ENCODE peak calls at places on chromosomes 12 and 14, in five cellular contexts. O is K562, M is WTC11, A is H1, I is HepG2. N is an unnamed sample.

GRCh38 chr14:60327447-60328331 is 78.7 kb downstream of the PPM1A start:
- DNase-seq in O (no peak), M (peak), A (peak), I (no peak), N (no peak)

GRCh38 chr12:46373303-46374182 is 970 bp upstream of the SLC38A2 start:
- DNase-seq in O (peak), M (peak), A (peak), I (peak), N (no peak)

GRCh38 chr14:36438883-36439282 is 81.1 kb downstream of the NKX2-1 start:
- DNase-seq in O (no peak), M (no peak), A (no peak), I (no peak), N (no peak)

GRCh38 chr14:22973217-22974032 is 8.9 kb downstream of the AJUBA start:
- DNase-seq in O (peak), M (peak), A (peak), I (peak), N (no peak)

GRCh38 chr12:124862768-124863408 is 776 bp downstream of the SCARB1 start:
- DNase-seq in O (peak), M (no peak), A (no peak), I (no peak), N (no peak)

GRCh38 chr14:69079188-69079742 is 73.7 kb downstream of the DCAF5 start:
- DNase-seq in O (no peak), M (no peak), A (no peak), I (no peak), N (no peak)

GRCh38 chr14:88592016-88592415 is 29.2 kb downstream of the ZC3H14 start:
- DNase-seq in O (no peak), M (no peak), A (no peak), I (no peak), N (no peak)

GRCh38 chr12:4164591-4165558 is 108.7 kb upstream of the CCND2 start:
- DNase-seq in O (no peak), M (peak), A (peak), I (no peak), N (no peak)

GRCh38 chr14:70934084-70934483 is 26.8 kb downstream of the PCNX1 start:
- DNase-seq in O (no peak), M (no peak), A (no peak), I (no peak), N (no peak)

GRCh38 chr12:57171668-57172067 is 24.2 kb upstream of the LRP1-AS start:
- DNase-seq in O (no peak), M (no peak), A (no peak), I (no peak), N (no peak)

GRCh38 chr12:57175428-57176138 is 28.2 kb upstream of the LRP1-AS start:
- DNase-seq in O (peak), M (peak), A (peak), I (peak), N (peak)

GRCh38 chr12:57170408-57170807 is 23.0 kb upstream of the LRP1-AS start:
- DNase-seq in O (no peak), M (no peak), A (no peak), I (no peak), N (no peak)

GRCh38 chr12:57173683-57174082 is 26.3 kb upstream of the LRP1-AS start:
- DNase-seq in O (no peak), M (no peak), A (no peak), I (no peak), N (no peak)

GRCh38 chr12:57173089-57173488 is 25.7 kb upstream of the LRP1-AS start:
- DNase-seq in O (peak), M (peak), A (peak), I (peak), N (no peak)
- TF ChIP-seq ATF3 in O (no peak), M (no peak), A (no peak), I (no peak), N (no peak)

GRCh38 chr14:99510556-99511139 is 29.4 kb downstream of the CCNK start:
- DNase-seq in O (no peak), M (no peak), A (no peak), I (no peak), N (no peak)
- TF ChIP-seq ATF3 in O (no peak), M (no peak), A (no peak), I (no peak), N (no peak)

GRCh38 chr14:93959239-93960107 is 16.9 kb downstream of the ASB2 start:
- DNase-seq in O (peak), M (no peak), A (no peak), I (peak), N (peak)
- TF ChIP-seq ATF3 in O (no peak), M (no peak), A (no peak), I (peak), N (no peak)

DNA sequence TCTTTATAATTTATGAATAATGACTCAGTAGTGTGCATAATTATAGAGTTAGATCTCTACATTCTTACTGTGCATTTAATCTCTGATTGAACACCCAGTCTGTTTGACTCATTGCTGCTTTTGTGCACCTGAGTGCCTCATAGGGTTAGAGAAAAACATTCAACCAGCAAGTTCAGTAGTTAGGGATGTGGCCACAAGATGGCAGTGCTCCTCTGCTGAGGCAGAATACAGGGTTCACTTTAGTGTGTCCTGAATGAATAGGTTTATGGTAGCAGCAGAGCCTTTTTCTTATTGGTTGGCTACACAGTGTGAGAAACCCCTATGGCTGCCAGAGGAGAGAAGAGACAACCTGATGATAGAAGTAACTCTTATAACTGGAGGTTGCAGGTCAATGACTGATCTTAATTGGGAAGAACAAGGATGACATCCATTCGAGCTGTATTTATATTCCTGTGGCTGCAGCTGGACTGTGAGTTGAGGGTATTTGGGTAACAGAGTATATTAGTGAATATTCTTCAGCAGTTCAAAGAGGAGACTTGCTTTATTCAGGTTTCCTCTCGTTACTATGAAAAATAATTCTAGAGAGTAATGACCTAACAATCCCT is 194.9 kb upstream of the OR4E1 start:
- DNase-seq in O (peak), M (peak), A (peak), I (peak), N (peak)
- TF ChIP-seq ATF3 in O (no peak), M (no peak), A (no peak), I (no peak), N (no peak)

GRCh38 chr12:129294868-129295267 is 441.6 kb downstream of the GLT1D1 start:
- DNase-seq in O (no peak), M (no peak), A (no peak), I (no peak), N (no peak)

GRCh38 chr12:129296636-129297035 is 443.4 kb downstream of the GLT1D1 start:
- DNase-seq in O (no peak), M (no peak), A (no peak), I (no peak), N (no peak)

GRCh38 chr12:129300011-129300410 is 446.7 kb downstream of the GLT1D1 start:
- DNase-seq in O (no peak), M (no peak), A (no peak), I (no peak), N (no peak)

GRCh38 chr12:129304532-129304931 is 451.3 kb downstream of the GLT1D1 start:
- DNase-seq in O (no peak), M (no peak), A (no peak), I (no peak), N (no peak)

DNA sequence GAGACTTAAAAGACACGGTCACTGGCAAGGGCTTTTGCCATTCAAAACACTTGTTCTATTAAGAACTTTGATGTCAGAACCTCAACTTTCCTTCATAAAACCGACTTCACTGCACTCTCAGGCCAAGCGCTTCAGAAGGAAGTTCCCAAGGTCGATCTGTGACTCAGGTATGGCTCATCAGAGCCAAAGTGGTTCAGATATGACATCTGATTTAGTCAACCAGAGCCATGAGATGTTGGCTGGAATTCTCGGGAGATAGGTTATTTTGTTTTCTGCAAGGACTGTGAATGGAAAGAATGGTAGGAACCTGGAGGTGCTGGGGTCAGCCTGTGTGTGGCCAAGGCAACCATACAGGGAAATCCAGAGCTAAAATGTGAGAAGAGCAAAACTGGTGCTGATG is 445.6 kb downstream of the GLT1D1 start:
- DNase-seq in O (no peak), M (no peak), A (no peak), I (no peak), N (no peak)
- TF ChIP-seq ATF3 in O (no peak), M (no peak), A (no peak), I (no peak), N (no peak)

GRCh38 chr12:88553941-88554658 is 26.2 kb downstream of the KITLG start:
- DNase-seq in O (no peak), M (no peak), A (no peak), I (peak), N (peak)

GRCh38 chr12:88559199-88559598 is 21.1 kb downstream of the KITLG start:
- DNase-seq in O (no peak), M (no peak), A (no peak), I (no peak), N (no peak)

GRCh38 chr12:88552672-88553079 is 27.6 kb downstream of the KITLG start:
- DNase-seq in O (no peak), M (no peak), A (no peak), I (peak), N (no peak)

GRCh38 chr12:88558341-88558867 is 21.9 kb downstream of the KITLG start:
- DNase-seq in O (no peak), M (no peak), A (no peak), I (no peak), N (no peak)

GRCh38 chr12:88556213-88556612 is 24.1 kb downstream of the KITLG start:
- DNase-seq in O (no peak), M (no peak), A (no peak), I (no peak), N (no peak)
- TF ChIP-seq ATF3 in O (no peak), M (no peak), A (no peak), I (no peak), N (no peak)

GRCh38 chr14:91890291-91890749 is 23.0 kb upstream of the TC2N start:
- DNase-seq in O (no peak), M (no peak), A (no peak), I (no peak), N (no peak)

GRCh38 chr14:91891721-91892220 is 24.4 kb upstream of the TC2N start:
- DNase-seq in O (no peak), M (no peak), A (no peak), I (no peak), N (no peak)

GRCh38 chr14:91893659-91894058 is 26.3 kb upstream of the TC2N start:
- DNase-seq in O (no peak), M (no peak), A (no peak), I (no peak), N (no peak)

GRCh38 chr14:91891081-91891480 is 23.7 kb upstream of the TC2N start:
- DNase-seq in O (no peak), M (no peak), A (no peak), I (no peak), N (no peak)

DNA sequence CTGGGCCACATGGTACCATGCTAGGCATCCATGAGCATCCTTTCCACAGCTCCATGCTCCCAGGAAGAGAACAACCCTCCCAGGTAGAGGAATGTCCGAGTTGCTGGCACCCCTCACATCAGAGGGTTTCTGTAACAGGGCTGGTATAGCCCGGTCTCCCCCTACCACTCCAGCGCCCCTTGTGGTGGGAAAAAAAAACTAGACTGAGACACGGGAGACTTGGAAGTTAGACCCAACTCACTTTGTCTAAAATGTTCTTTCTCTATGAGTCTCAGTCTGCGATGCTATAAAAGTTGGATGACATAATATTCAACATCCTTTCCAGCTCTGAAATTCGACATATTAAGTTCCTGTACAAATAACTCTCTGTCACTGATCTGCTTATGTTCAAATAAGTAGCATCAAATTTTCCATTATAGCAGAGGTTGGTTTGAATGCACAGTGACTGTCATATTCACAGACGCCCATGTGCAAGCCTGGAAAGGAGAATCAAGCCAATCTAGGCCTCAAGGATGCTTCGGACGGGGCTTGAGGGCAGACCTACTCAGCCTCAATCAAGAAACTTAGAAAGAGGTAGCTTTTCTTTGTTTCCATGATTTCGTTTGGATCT is 25.7 kb upstream of the TC2N start:
- DNase-seq in O (peak), M (peak), A (peak), I (peak), N (peak)
- TF ChIP-seq ATF3 in O (no peak), M (no peak), A (no peak), I (no peak), N (no peak)

N was measured in HCT116.